ENCODE peak calls at places on chromosomes 11 and 22, in five cellular contexts. Q is IMR-90, M is psoas muscle, J is cardiac muscle cell, L is mammary epithelial cell. Y is an unnamed sample.

GRCh38 chr22:43826142-43827093 is 14.3 kb upstream of the EFCAB6 start:
- DNase-seq in Q (peak), M (no peak), J (no peak), L (peak), Y (peak)

GRCh38 chr22:44496305-44496704 is 1.7 kb downstream of the RTL6 start:
- DNase-seq in Q (no peak), M (no peak), J (no peak), L (no peak), Y (no peak)

GRCh38 chr11:65132988-65133700 is 1.2 kb downstream of the SYVN1 start:
- DNase-seq in Q (no peak), M (no peak), J (no peak), L (peak), Y (no peak)

GRCh38 chr11:66548774-66549630 is 2.3 kb downstream of the ACTN3 start:
- DNase-seq in Q (no peak), M (no peak), J (no peak), L (no peak), Y (no peak)

GRCh38 chr11:68905421-68906360 is 2.0 kb downstream of the IGHMBP2 start:
- DNase-seq in Q (no peak), M (no peak), J (no peak), L (peak), Y (no peak)

GRCh38 chr11:9691865-9692264 is 28.0 kb downstream of the SWAP70 start:
- DNase-seq in Q (peak), M (no peak), J (no peak), L (peak), Y (peak)

GRCh38 chr22:45617948-45618347 is 53.7 kb upstream of the ATXN10 start:
- DNase-seq in Q (no peak), M (no peak), J (no peak), L (no peak), Y (no peak)

GRCh38 chr22:35330258-35330861 is 30.7 kb downstream of the TOM1 start:
- DNase-seq in Q (peak), M (peak), J (no peak), L (no peak), Y (peak)

GRCh38 chr22:20834725-20835124 is 23.9 kb downstream of the PI4KA start:
- DNase-seq in Q (no peak), M (no peak), J (no peak), L (no peak), Y (no peak)

GRCh38 chr11:66910016-66910415 is 48.2 kb downstream of the PC start:
- DNase-seq in Q (no peak), M (no peak), J (no peak), L (no peak), Y (no peak)

GRCh38 chr11:68838572-68838964 is 3.1 kb downstream of the CPT1A start:
- DNase-seq in Q (no peak), M (peak), J (no peak), L (no peak), Y (no peak)

GRCh38 chr11:94128171-94128745 is 383 bp upstream of the PANX1 start:
- DNase-seq in Q (no peak), M (no peak), J (no peak), L (no peak), Y (no peak)

GRCh38 chr22:47768027-47768426 is 1005.6 kb downstream of the TBC1D22A start:
- DNase-seq in Q (no peak), M (no peak), J (no peak), L (no peak), Y (no peak)

GRCh38 chr11:14193644-14194043 is 165.3 kb downstream of the RRAS2 start:
- DNase-seq in Q (no peak), M (no peak), J (no peak), L (no peak), Y (no peak)

GRCh38 chr11:62388999-62389398 is 29.8 kb upstream of the SCGB1A1 start:
- DNase-seq in Q (no peak), M (no peak), J (no peak), L (no peak), Y (no peak)

GRCh38 chr11:75801362-75802021 is 13.5 kb upstream of the UVRAG start:
- DNase-seq in Q (no peak), M (no peak), J (no peak), L (no peak), Y (no peak)

GRCh38 chr11:129453293-129453721 is 77.7 kb downstream of the BARX2 start:
- DNase-seq in Q (no peak), M (no peak), J (no peak), L (no peak), Y (no peak)

GRCh38 chr22:36673821-36674220 is 29.7 kb downstream of the CACNG2 start:
- DNase-seq in Q (no peak), M (no peak), J (no peak), L (no peak), Y (no peak)

GRCh38 chr11:45798793-45799441 is 6.0 kb upstream of the SLC35C1 start:
- DNase-seq in Q (peak), M (no peak), J (no peak), L (no peak), Y (peak)

DNA sequence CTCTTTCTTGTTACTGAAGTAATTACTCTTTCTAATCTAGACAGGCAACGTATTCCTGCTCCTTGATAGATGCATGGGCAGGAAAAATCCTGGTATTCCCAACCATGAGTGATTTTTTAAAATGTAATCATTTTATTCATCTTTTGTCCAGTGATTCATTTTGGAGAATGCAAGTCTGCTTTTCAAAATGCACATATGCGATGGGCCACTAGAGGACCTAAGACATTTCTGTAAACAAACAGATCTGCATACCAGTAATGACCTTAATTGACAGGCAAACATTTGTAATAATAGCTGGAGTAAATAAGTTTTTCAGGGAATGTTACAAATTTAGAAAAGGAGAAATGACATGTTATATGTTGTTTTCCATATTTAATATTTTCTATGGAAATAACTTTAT is 1167.6 kb downstream of the JRKL start:
- DNase-seq in Q (no peak), M (no peak), J (no peak), L (no peak), Y (no peak)
- TF ChIP-seq CTCF in Q (no peak), M (no peak), J (peak), L (peak), Y (no peak)

GRCh38 chr11:12772324-12772723 is 98.1 kb downstream of the TEAD1 start:
- DNase-seq in Q (no peak), M (no peak), J (no peak), L (no peak), Y (no peak)

GRCh38 chr11:12770435-12770834 is 96.2 kb downstream of the TEAD1 start:
- DNase-seq in Q (no peak), M (no peak), J (no peak), L (no peak), Y (no peak)

GRCh38 chr11:12769834-12770345 is 95.7 kb downstream of the TEAD1 start:
- DNase-seq in Q (peak), M (no peak), J (no peak), L (peak), Y (peak)

GRCh38 chr11:12771875-12772274 is 97.7 kb downstream of the TEAD1 start:
- DNase-seq in Q (peak), M (no peak), J (no peak), L (peak), Y (no peak)

GRCh38 chr11:12770966-12771597 is 96.9 kb downstream of the TEAD1 start:
- DNase-seq in Q (no peak), M (no peak), J (no peak), L (peak), Y (no peak)
- H3K27ac ChIP-seq in Q (peak), M (peak), J (peak), L (peak), Y (peak)

DNA sequence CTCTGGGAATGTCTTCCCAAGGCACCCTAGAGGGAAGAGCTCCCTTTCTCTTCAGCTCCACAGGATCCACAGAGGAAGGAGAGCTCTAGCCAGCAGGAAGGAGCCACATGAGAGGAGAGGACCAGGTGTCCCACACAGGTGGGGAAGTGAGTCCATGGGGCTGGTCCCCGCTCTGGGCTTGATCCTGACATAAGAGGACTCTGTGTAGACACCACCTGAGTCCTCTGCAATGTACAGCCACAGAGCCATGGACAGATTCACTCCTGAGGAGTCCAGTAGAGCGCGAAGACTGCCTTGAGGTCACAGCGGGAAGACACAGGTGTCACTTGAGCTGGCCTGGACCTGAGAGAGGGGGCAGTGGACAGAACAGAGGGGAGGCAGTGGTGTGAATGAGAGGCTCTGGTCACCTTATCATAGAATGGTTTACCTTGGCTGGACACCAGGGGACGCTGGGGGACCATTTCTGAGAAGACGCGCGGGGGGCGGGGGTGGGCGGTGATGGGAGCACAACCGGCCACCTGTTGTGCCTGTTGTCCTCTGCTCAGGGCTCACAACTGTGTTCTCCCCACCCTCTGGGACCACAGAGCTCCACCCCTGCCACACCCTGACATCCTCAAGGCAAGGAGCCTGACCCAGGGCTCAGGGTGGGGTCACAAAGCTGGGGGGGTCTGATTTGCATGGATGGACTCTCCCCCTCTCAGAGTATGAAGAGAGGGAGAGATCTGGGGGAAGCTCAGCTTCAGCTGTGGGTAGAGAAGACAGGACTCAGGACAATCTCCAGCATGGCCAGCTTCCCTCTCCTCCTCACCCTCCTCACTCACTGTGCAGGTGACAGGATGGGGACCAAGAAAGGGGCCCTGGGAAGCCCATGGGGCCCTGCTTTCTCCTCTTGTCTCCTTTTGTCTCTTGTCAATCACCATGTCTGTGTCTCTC is 128.2 kb downstream of the ZNF280B start:
- DNase-seq in Q (no peak), M (no peak), J (no peak), L (no peak), Y (no peak)
- TF ChIP-seq CTCF in Q (no peak), M (no peak), J (no peak), L (no peak), Y (no peak)

DNA sequence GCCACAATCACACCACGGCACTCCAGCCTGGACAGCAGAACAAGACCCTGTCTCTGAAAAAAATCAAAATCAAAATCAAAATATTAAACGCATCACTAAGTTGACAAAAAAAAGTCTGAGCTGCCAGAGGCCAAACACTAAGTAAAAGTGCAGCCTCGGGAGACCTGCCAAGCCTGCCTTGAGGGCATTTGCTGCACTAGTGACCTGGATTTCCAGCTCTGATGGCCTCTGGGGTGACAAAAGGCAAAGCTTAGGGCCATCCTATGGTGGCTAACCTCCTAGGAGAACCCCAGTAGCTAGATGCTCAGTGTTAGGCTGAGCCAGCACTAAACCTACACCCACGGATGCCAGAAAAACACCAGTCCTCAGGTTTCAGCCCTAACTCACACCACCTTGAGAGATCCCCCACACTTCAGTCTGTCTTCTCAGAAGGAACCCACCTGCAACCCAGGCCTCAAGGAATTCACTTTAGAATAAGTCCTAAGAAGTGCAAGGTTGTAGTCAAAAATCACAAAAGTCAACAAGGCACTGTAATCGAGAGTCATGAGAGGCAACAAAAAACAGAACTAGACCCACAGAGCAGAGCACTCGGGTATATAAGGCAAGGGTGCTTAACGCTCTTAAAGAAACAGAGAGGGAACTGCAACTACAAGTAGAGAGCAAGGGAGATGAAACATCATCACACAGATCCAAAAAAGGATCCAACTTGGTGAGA is 28.6 kb downstream of the GNB1L start:
- DNase-seq in Q (no peak), M (no peak), J (no peak), L (no peak), Y (no peak)
- H3K27ac ChIP-seq in Q (no peak), M (no peak), J (no peak), L (no peak), Y (no peak)

GRCh38 chr11:35250192-35250591 is 111.2 kb downstream of the CD44 start:
- DNase-seq in Q (no peak), M (no peak), J (no peak), L (no peak), Y (no peak)
- TF ChIP-seq CTCF in Q (no peak), M (no peak), J (no peak), L (no peak), Y (no peak)

DNA sequence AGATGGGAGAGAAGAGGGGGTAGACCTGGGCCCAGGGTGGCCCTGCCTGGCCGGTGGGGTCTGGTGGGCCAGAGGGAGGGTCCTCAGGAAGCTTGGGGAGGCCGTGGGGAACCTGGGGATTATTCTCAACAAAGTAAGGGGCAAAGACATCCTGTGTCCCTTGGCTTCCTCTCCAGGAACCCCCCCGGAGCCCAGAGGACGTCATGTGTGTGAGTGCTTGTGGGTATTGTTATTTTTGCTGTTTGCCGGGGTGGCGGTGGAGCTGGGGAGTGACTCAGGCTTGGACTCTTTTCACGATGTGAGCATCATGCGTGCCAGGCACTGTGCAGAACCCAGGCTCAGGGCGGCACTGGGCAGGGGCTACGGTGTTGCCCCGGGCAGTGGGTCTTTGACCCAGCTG is 982 bp upstream of the SHANK3 start:
- DNase-seq in Q (no peak), M (no peak), J (no peak), L (no peak), Y (no peak)
- H3K27ac ChIP-seq in Q (no peak), M (peak), J (no peak), L (no peak), Y (no peak)

Y was measured in fibroblast of lung.